ENCODE peak calls at places on chromosomes 4 and X, in seven cellular contexts. Y is pancreas; N is kidney tubule cell; L is stimulated activated CD8-positive, alpha-beta memory T cell treated with anti-CD3 and anti-CD28 coated beads, Interleukin-7, amount 100 ng/mL, for 1 hour; A is activated T-cell treated with anti-CD3 and anti-CD28 coated beads for 24 hours; J is activated CD4-positive, CD25-positive, alpha-beta regulatory T cell; V is AG08396. C is an unnamed sample.

GRCh38 chr4:69584135-69584534 is 55.3 kb downstream of the UGT2A2 start:
- DNase-seq in L (no peak), Y (no peak), V (no peak), N (no peak), A (no peak), J (no peak), C (no peak)

GRCh38 chr4:148056879-148057278 is 325.0 kb downstream of the ARHGAP10 start:
- DNase-seq in N (peak; percentile 78), J (peak; percentile 20), Y (no peak), L (peak; percentile 28), V (peak; percentile 33), A (peak; percentile 53), C (peak; percentile 67)

GRCh38 chr4:39494354-39494753 is 32.9 kb downstream of the UGDH start:
- DNase-seq in N (no peak), A (no peak), J (no peak), L (no peak), Y (no peak), V (no peak), C (no peak)

GRCh38 chrX:87299563-87300160 is 217.9 kb upstream of the KLHL4 start:
- DNase-seq in N (peak; percentile 20), J (no peak), V (peak; percentile 1), A (no peak), L (no peak), Y (no peak), C (peak; percentile 19)

GRCh38 chr4:166003811-166004210 is 130.8 kb downstream of the TLL1 start:
- DNase-seq in L (no peak), A (no peak), V (no peak), N (no peak), Y (no peak), J (no peak), C (peak; percentile 18)

GRCh38 chrX:107710617-107711391 is 64.8 kb downstream of the TSC22D3 start:
- DNase-seq in N (peak; percentile 94), A (peak; percentile 39), J (no peak), Y (peak; percentile 54), L (no peak), V (peak; percentile 74), C (peak; percentile 82)

GRCh38 chrX:3713225-3713936 is at the start of gene PRKX:
- DNase-seq in J (peak; percentile 28), A (peak; percentile 49), Y (peak; percentile 34), V (peak; percentile 81), L (peak; percentile 39), N (peak; percentile 66), C (peak; percentile 62)

GRCh38 chrX:124737771-124738170 is 391.4 kb downstream of the SH2D1A start:
- DNase-seq in N (no peak), A (no peak), V (no peak), Y (no peak), J (no peak), L (no peak), C (no peak)

GRCh38 chr4:39061450-39061849 is 582 bp upstream of the KLHL5 start:
- DNase-seq in V (no peak), N (no peak), J (no peak), Y (no peak), A (no peak), L (no peak), C (no peak)

GRCh38 chr4:108794136-108794535 is 31.3 kb upstream of the ETNPPL start:
- DNase-seq in A (no peak), V (no peak), J (no peak), N (peak; percentile 64), Y (no peak), L (no peak), C (peak; percentile 33)

GRCh38 chrX:6941041-6941440 is 206.5 kb upstream of the STS start:
- DNase-seq in J (no peak), V (peak; percentile 46), A (no peak), N (peak; percentile 45), Y (no peak), L (no peak), C (no peak)

GRCh38 chr4:10947898-10948297 is 263.3 kb upstream of the CLNK start:
- DNase-seq in L (no peak), Y (no peak), N (no peak), V (no peak), A (no peak), J (no peak), C (no peak)

GRCh38 chr4:39044947-39045734 is 12.9 kb upstream of the TMEM156 start:
- DNase-seq in L (no peak), V (peak; percentile 51), Y (peak; percentile 24), A (no peak), N (peak; percentile 49), J (no peak), C (no peak)

GRCh38 chr4:67928547-67928946 is 34.7 kb downstream of the TMPRSS11A start:
- DNase-seq in A (no peak), L (no peak), J (no peak), V (no peak), Y (no peak), N (peak; percentile 64), C (peak; percentile 84)

GRCh38 chrX:290476-291166 is 9.4 kb downstream of the PLCXD1 start:
- DNase-seq in L (no peak), Y (no peak), J (no peak), N (no peak), V (no peak), A (no peak), C (no peak)

GRCh38 chr4:151329217-151330007 is 4.0 kb upstream of the SH3D19 start:
- DNase-seq in A (no peak), N (peak; percentile 48), V (no peak), L (no peak), Y (no peak), J (no peak), C (peak; percentile 79)

GRCh38 chr4:40241936-40242590 is 45.2 kb downstream of the RHOH start:
- DNase-seq in Y (no peak), L (no peak), J (no peak), N (no peak), A (no peak), V (no peak), C (no peak)

GRCh38 chr4:115361781-115362180 is 248.4 kb upstream of the NDST4 start:
- DNase-seq in J (no peak), A (no peak), V (no peak), L (no peak), N (no peak), Y (no peak), C (peak; percentile 26)

GRCh38 chr4:154542264-154542879 is 7.8 kb downstream of the PLRG1 start:
- DNase-seq in A (no peak), N (no peak), V (no peak), L (no peak), Y (no peak), J (no peak), C (no peak)

GRCh38 chr4:73704314-73705055 is 35.9 kb upstream of the CXCL8 start:
- DNase-seq in J (no peak), Y (peak; percentile 67), A (no peak), V (peak; percentile 73), L (no peak), N (peak; percentile 99), C (peak; percentile 99)

GRCh38 chr4:148017801-148018200 is 285.9 kb downstream of the ARHGAP10 start:
- DNase-seq in J (no peak), L (no peak), V (no peak), A (no peak), N (peak; percentile 52), Y (peak; percentile 3), C (peak; percentile 10)

GRCh38 chrX:124393238-124393637 is 46.9 kb downstream of the SH2D1A start:
- DNase-seq in J (no peak), L (no peak), Y (no peak), A (no peak), N (no peak), V (no peak), C (no peak)

GRCh38 chr4:56410247-56410646 is 23.0 kb upstream of the AASDH start:
- DNase-seq in Y (peak; percentile 82), J (no peak), A (no peak), L (no peak), N (peak; percentile 98), V (peak; percentile 82), C (peak; percentile 97)

GRCh38 chrX:110173192-110174175 is 144.4 kb downstream of the AMMECR1 start:
- DNase-seq in A (no peak), N (peak; percentile 44), V (no peak), J (no peak), Y (no peak), L (no peak), C (peak; percentile 60)

GRCh38 chr4:113445286-113445685 is 316.3 kb downstream of the CAMK2D start:
- DNase-seq in N (peak; percentile 64), L (no peak), V (peak; percentile 41), A (no peak), Y (no peak), J (no peak), C (peak; percentile 96)

GRCh38 chrX:20913760-20914159 is 460.5 kb upstream of the CNKSR2 start:
- DNase-seq in A (no peak), N (no peak), V (no peak), L (no peak), J (no peak), Y (no peak), C (peak; percentile 1)

GRCh38 chrX:13165266-13165665 is 120.8 kb upstream of the FAM9C start:
- DNase-seq in A (no peak), N (no peak), L (no peak), V (no peak), J (no peak), Y (no peak), C (no peak)

GRCh38 chrX:46144566-46144965 is 400.7 kb downstream of the ZNF674 start:
- DNase-seq in Y (no peak), J (no peak), A (no peak), N (no peak), V (no peak), L (no peak), C (no peak)

GRCh38 chr4:2862528-2862927 is 18.9 kb downstream of the ADD1 start:
- DNase-seq in L (no peak), N (peak; percentile 96), Y (no peak), A (no peak), J (no peak), V (peak; percentile 40), C (peak; percentile 32)

GRCh38 chr4:98262431-98262830 is 1.2 kb downstream of the RAP1GDS1 start:
- DNase-seq in N (no peak), V (no peak), Y (peak; percentile 32), A (no peak), L (no peak), J (no peak), C (peak; percentile 18)

GRCh38 chr4:109005523-109005922 is 242.7 kb upstream of the ETNPPL start:
- DNase-seq in A (no peak), Y (no peak), J (no peak), L (no peak), V (no peak), N (peak; percentile 46), C (peak; percentile 76)